ENCODE peak calls at places on chromosome 21, in five cellular contexts. G, L, R, Y and A are unnamed samples.

GRCh38 chr21:44892536-44893277 is 19.2 kb upstream of the PTTG1IP start:
- DNase-seq in G (no peak), L (peak; percentile 33), R (peak; percentile 62), Y (peak; percentile 47), A (no peak)

GRCh38 chr21:41762753-41763152 is 4.1 kb downstream of the RIPK4 start:
- DNase-seq in G (no peak), L (no peak), R (no peak), Y (no peak), A (no peak)

GRCh38 chr21:45460011-45460565 is 55.1 kb downstream of the COL18A1 start:
- DNase-seq in G (no peak), L (no peak), R (no peak), Y (no peak), A (no peak)

GRCh38 chr21:32474179-32475059 is 61.9 kb downstream of the EVA1C start:
- DNase-seq in G (no peak), L (no peak), R (no peak), Y (no peak), A (no peak)

GRCh38 chr21:16004121-16004520 is 274.3 kb downstream of the USP25 start:
- DNase-seq in G (no peak), L (no peak), R (no peak), Y (peak; percentile 43), A (no peak)

GRCh38 chr21:39863111-39863510 is 4.1 kb upstream of the PCP4 start:
- DNase-seq in G (peak; percentile 81), L (peak; percentile 91), R (no peak), Y (no peak), A (peak; percentile 87)

GRCh38 chr21:36835383-36835795 is 131.1 kb downstream of the HLCS start:
- DNase-seq in G (no peak), L (no peak), R (peak; percentile 53), Y (no peak), A (no peak)

GRCh38 chr21:8992731-8993174 is 1528.6 kb upstream of the TPTE start:
- DNase-seq in G (no peak), L (no peak), R (no peak), Y (no peak), A (no peak)

GRCh38 chr21:40130476-40130875 is 263.2 kb downstream of the PCP4 start:
- DNase-seq in G (no peak), L (no peak), R (no peak), Y (no peak), A (no peak)

GRCh38 chr21:33871171-33871570 is 44.4 kb downstream of the ATP5PO start:
- DNase-seq in G (no peak), L (no peak), R (no peak), Y (peak; percentile 37), A (no peak)

GRCh38 chr21:42790520-42790919 is 88.8 kb downstream of the WDR4 start:
- DNase-seq in G (no peak), L (no peak), R (no peak), Y (no peak), A (no peak)

GRCh38 chr21:41344146-41344545 is 17.7 kb upstream of the MX2 start:
- DNase-seq in G (no peak), L (no peak), R (no peak), Y (no peak), A (no peak)